ENCODE peak calls at places on chromosomes 16 and 17, in four cellular contexts. P is H1, D is HepG2, J is GM12878. Z is an unnamed sample.

GRCh38 chr16:12092347-12092882 is 115.9 kb downstream of the SNX29 start:
- DNase-seq in P (no peak), D (peak; percentile 38), J (no peak), Z (no peak)

GRCh38 chr16:31134625-31135534 is 647 bp downstream of the PRSS8 start:
- DNase-seq in P (peak; percentile 66), D (no peak), J (no peak), Z (peak; percentile 68)

GRCh38 chr17:37092041-37092440 is 143.3 kb downstream of the AATF start:
- DNase-seq in P (no peak), D (peak; percentile 17), J (no peak), Z (no peak)

GRCh38 chr17:66401364-66401763 is 99.0 kb downstream of the PRKCA start:
- DNase-seq in P (no peak), D (no peak), J (no peak), Z (no peak)

GRCh38 chr17:63930951-63931575 is 1.1 kb downstream of the CD79B start:
- DNase-seq in P (peak; percentile 75), D (no peak), J (no peak), Z (no peak)

GRCh38 chr16:84741351-84741791 is 41.6 kb downstream of the USP10 start:
- DNase-seq in P (no peak), D (no peak), J (no peak), Z (no peak)

GRCh38 chr17:63293310-63293709 is 152.8 kb downstream of the CYB561 start:
- DNase-seq in P (no peak), D (no peak), J (no peak), Z (no peak)

GRCh38 chr17:34386925-34387550 is 24.0 kb upstream of the CCL1 start:
- DNase-seq in P (no peak), D (no peak), J (no peak), Z (no peak)

GRCh38 chr16:25033852-25034251 is 18.7 kb upstream of the ARHGAP17 start:
- DNase-seq in P (no peak), D (no peak), J (no peak), Z (no peak)

GRCh38 chr16:15444264-15444663 is 9.9 kb downstream of the BMERB1 start:
- DNase-seq in P (no peak), D (no peak), J (no peak), Z (no peak)

GRCh38 chr16:22297871-22298733 is 893 bp downstream of the POLR3E start:
- DNase-seq in P (peak; percentile 57), D (peak; percentile 93), J (peak; percentile 93), Z (peak; percentile 54)

GRCh38 chr16:66030036-66030435 is 336.5 kb upstream of the CDH5 start:
- DNase-seq in P (no peak), D (no peak), J (no peak), Z (no peak)

GRCh38 chr17:81519284-81520020 is 6.9 kb upstream of the ACTG1 start:
- DNase-seq in P (peak; percentile 69), D (no peak), J (no peak), Z (no peak)

GRCh38 chr17:50076591-50077235 is 18.4 kb upstream of the PDK2 start:
- DNase-seq in P (peak; percentile 85), D (no peak), J (no peak), Z (no peak)

GRCh38 chr17:67718325-67718941 is 697 bp downstream of the NOL11 start:
- DNase-seq in P (peak; percentile 44), D (peak; percentile 23), J (no peak), Z (peak; percentile 2)

GRCh38 chr17:37607637-37608368 is 1.4 kb downstream of the SYNRG start:
- DNase-seq in P (no peak), D (no peak), J (no peak), Z (no peak)

GRCh38 chr17:77460514-77461046 is 319.8 kb downstream of the SEC14L1 start:
- DNase-seq in P (no peak), D (no peak), J (no peak), Z (no peak)

GRCh38 chr16:22685162-22685830 is 128.7 kb upstream of the HS3ST2 start:
- DNase-seq in P (no peak), D (no peak), J (no peak), Z (no peak)

GRCh38 chr16:56747486-56748045 is 17.6 kb downstream of the NUP93 start:
- DNase-seq in P (no peak), D (no peak), J (no peak), Z (no peak)

GRCh38 chr16:56749806-56750491 is 20.0 kb downstream of the NUP93 start:
- DNase-seq in P (no peak), D (no peak), J (no peak), Z (no peak)

GRCh38 chr16:56748191-56748590 is 18.3 kb downstream of the NUP93 start:
- DNase-seq in P (no peak), D (no peak), J (no peak), Z (no peak)

GRCh38 chr16:56744996-56745640 is 15.2 kb downstream of the NUP93 start:
- DNase-seq in P (no peak), D (peak; percentile 89), J (no peak), Z (no peak)

DNA sequence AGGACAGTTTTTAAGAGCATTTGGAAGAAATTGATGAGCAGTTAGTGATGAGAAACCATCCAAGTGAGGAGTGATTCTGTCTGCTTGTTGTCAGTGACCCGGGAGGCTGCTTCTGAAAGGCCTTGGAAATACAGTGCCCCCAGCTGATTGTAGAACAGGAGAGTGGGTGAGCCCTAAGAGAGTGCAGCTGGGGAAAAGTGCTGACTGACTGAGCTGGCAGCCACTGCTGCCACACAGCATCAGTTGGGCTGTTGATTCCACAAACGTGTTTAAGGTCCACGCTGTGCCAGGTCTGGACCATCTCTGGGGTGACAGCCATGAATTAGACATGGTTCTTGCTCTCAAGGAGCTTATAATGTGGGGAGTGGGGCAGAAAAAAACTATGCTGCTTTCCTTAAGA is 18.9 kb downstream of the NUP93 start:
- DNase-seq in P (no peak), D (no peak), J (no peak), Z (no peak)
- TF ChIP-seq SUZ12 in P (no peak), D (no peak), J (no peak), Z (no peak)

DNA sequence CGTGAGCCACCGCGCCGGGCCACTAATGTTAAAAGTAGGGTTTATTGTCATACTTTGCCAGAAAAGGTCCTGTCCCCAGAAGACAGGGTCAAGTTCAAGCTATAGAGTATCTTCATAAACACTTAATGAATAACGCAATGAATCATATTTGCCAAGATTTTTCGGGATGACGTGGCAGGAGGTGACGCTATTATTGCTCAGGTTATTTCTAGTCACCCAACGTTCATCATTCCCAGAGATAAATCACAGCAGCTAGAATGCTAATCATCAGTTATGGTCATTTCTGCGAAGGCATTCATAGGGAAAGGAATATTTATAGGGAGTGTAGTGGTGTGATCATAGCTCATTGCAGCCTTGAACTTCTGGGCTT is 2.0 kb downstream of the TMC5 start:
- DNase-seq in P (no peak), D (no peak), J (no peak), Z (no peak)
- TF ChIP-seq ZNF274 in P (no peak), D (no peak), J (no peak), Z (no peak)

DNA sequence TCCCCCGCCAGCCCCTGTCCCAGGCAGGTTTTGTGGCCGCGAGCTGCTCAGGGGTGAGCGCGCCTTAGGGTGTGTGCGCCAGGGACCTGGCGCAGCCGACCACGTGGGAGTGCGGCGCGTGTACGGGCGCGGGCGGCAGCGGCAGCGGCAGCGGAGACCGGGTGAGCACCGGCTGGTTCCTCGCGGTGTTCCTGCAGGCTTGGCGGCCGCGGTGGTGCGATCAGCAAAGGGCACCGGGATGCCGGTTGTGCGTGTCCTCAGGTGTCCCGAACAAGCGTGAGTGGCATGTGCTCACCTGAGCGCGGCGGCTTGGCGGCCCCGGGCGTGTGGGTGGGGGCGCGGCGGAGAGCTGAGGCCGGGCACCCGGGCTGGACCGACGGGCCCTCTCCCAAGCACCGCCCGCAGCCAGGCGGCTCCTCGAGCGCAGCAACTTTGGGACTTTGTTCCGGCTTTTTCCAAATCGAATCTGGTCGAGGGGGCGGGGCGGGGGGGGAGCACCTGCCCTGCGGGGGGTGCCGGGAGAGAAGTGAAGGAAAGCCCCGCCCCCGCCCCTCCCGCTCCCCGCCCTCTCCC is 331 bp upstream of the HSD11B2 start:
- DNase-seq in P (peak; percentile 77), D (peak; percentile 77), J (no peak), Z (no peak)
- TF ChIP-seq SUZ12 in P (no peak), D (no peak), J (peak; percentile 96), Z (no peak)

GRCh38 chr16:58755989-58756649 is 22.0 kb upstream of the GOT2 start:
- DNase-seq in P (peak; percentile 72), D (peak; percentile 81), J (no peak), Z (peak; percentile 81)
- TF ChIP-seq ZNF274 in P (no peak), D (no peak), J (no peak), Z (no peak)

DNA sequence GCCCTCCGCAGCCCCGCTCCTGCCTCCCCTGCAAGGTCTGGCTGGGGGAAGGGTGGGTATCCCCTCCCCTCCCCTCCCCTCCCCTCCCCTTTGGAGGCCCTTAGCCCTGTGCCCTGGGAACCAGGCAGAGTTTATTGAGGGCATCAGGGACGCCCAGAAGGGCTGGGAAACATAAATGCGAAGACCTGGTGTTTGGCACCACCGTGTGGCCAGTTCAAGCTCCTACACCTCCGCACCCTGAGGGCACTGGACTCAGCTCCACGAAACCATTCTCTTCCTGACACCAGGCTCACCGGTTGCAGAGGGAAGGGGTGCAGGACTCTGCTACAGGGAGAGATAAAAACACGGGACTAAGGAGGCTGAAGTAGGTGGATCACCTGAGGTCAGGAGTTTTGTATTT is 1.0 kb upstream of the AIPL1 start:
- DNase-seq in P (peak; percentile 81), D (peak; percentile 34), J (no peak), Z (peak; percentile 58)
- TF ChIP-seq SUZ12 in P (no peak), D (no peak), J (no peak), Z (no peak)

GRCh38 chr17:47757416-47757815 is 24.4 kb downstream of the TBX21 start:
- DNase-seq in P (no peak), D (no peak), J (no peak), Z (no peak)
- TF ChIP-seq ZNF274 in P (no peak), D (no peak), J (no peak), Z (no peak)